ENCODE peak calls at places on chromosomes 1 and 21, in nine cellular contexts. H is neural crest cell, D is Caco-2, N is transverse colon, E is mammary epithelial cell, U is lower lobe of right lung, J is psoas muscle, I is cardiac fibroblast, W is GM13977. Z is an unnamed sample.

GRCh38 chr1:28971980-28972771 is 57.8 kb downstream of the EPB41 start:
- DNase-seq in I (peak; percentile 68), D (no peak), W (no peak), H (no peak), U (no peak), E (peak; percentile 79), N (no peak), J (no peak), Z (no peak)

GRCh38 chr1:117179471-117179870 is 31.3 kb downstream of the VTCN1 start:
- DNase-seq in J (no peak), H (no peak), W (no peak), N (no peak), E (peak; percentile 22), U (no peak), I (no peak), D (no peak), Z (no peak)

GRCh38 chr21:41561701-41562100 is 53.7 kb upstream of the TMPRSS2 start:
- DNase-seq in D (no peak), I (no peak), J (no peak), W (no peak), H (no peak), U (no peak), N (no peak), E (no peak), Z (no peak)

GRCh38 chr1:239707615-239708014 is 321.2 kb downstream of the CHRM3 start:
- DNase-seq in E (no peak), I (no peak), N (no peak), H (no peak), D (no peak), W (no peak), J (no peak), U (no peak), Z (no peak)

GRCh38 chr1:42427240-42427639 is 28.6 kb downstream of the ZMYND12 start:
- DNase-seq in N (no peak), U (no peak), H (no peak), W (no peak), J (no peak), E (no peak), I (peak; percentile 21), D (no peak), Z (no peak)

GRCh38 chr1:23577056-23577985 is 18.0 kb upstream of the ID3 start:
- DNase-seq in D (peak; percentile 52), U (no peak), H (no peak), I (peak; percentile 91), E (peak; percentile 69), N (no peak), J (no peak), W (peak; percentile 75), Z (peak; percentile 72)

GRCh38 chr1:98035587-98035986 is 114.8 kb upstream of the DPYD start:
- DNase-seq in I (peak; percentile 61), W (no peak), H (no peak), E (peak; percentile 38), D (no peak), N (no peak), J (no peak), U (no peak), Z (no peak)

GRCh38 chr1:53619811-53620619 is 118.9 kb downstream of the GLIS1 start:
- DNase-seq in H (no peak), W (no peak), D (no peak), N (peak; percentile 6), E (no peak), J (no peak), U (no peak), I (no peak), Z (no peak)

GRCh38 chr1:111141803-111142202 is 1.8 kb downstream of the CEPT1 start:
- DNase-seq in N (no peak), H (no peak), D (no peak), U (no peak), W (no peak), J (no peak), E (peak; percentile 60), I (no peak), Z (no peak)

GRCh38 chr1:167369933-167370332 is 148.4 kb downstream of the CD247 start:
- DNase-seq in H (no peak), N (no peak), E (peak; percentile 2), D (no peak), I (no peak), U (no peak), W (no peak), J (no peak), Z (no peak)

GRCh38 chr1:53573522-53573921 is 114.3 kb downstream of the DMRTB1 start:
- DNase-seq in N (peak; percentile 3), U (no peak), I (no peak), H (no peak), J (no peak), W (no peak), D (no peak), E (no peak), Z (no peak)

GRCh38 chr1:240801445-240801844 is 189.5 kb upstream of the GREM2 start:
- DNase-seq in W (no peak), D (no peak), U (no peak), I (peak; percentile 41), H (no peak), N (no peak), J (no peak), E (no peak), Z (no peak)

GRCh38 chr1:41221995-41222991 is 19.8 kb downstream of the SCMH1 start:
- DNase-seq in J (no peak), W (peak; percentile 21), E (peak; percentile 38), U (no peak), D (no peak), I (peak; percentile 46), N (no peak), H (no peak), Z (peak; percentile 25)

GRCh38 chr1:231376101-231376500 is 38.0 kb downstream of the SPRTN start:
- DNase-seq in I (no peak), E (no peak), U (no peak), N (no peak), W (no peak), H (no peak), D (no peak), J (no peak), Z (no peak)
- TF ChIP-seq CTCF in I (no peak), E (no peak), U (no peak), N (no peak), W (no peak), H (no peak), D (no peak), J (no peak), Z (no peak)

GRCh38 chr1:154479764-154480421 is 22.1 kb upstream of the TDRD10 start:
- DNase-seq in D (peak; percentile 86), W (peak; percentile 78), J (no peak), N (peak; percentile 69), I (peak; percentile 92), E (peak; percentile 74), U (no peak), H (peak; percentile 81), Z (peak; percentile 81)

GRCh38 chr1:154485106-154485505 is 16.9 kb upstream of the TDRD10 start:
- DNase-seq in N (no peak), I (peak; percentile 83), E (no peak), U (no peak), W (no peak), D (no peak), J (peak; percentile 34), H (no peak), Z (no peak)

GRCh38 chr1:154485905-154486304 is 16.1 kb upstream of the TDRD10 start:
- DNase-seq in W (no peak), J (no peak), U (no peak), H (no peak), D (no peak), N (no peak), E (no peak), I (peak; percentile 37), Z (no peak)

GRCh38 chr1:154481058-154481457 is 21.0 kb upstream of the TDRD10 start:
- DNase-seq in N (no peak), I (no peak), E (no peak), J (no peak), H (no peak), W (no peak), D (no peak), U (no peak), Z (no peak)

GRCh38 chr1:154483941-154484803 is 17.8 kb upstream of the TDRD10 start:
- DNase-seq in W (no peak), D (peak; percentile 14), U (peak; percentile 77), E (peak; percentile 77), N (no peak), J (no peak), H (no peak), I (peak; percentile 87), Z (no peak)
- TF ChIP-seq CTCF in W (no peak), D (no peak), U (no peak), E (no peak), N (no peak), J (no peak), H (no peak), I (no peak), Z (no peak)

GRCh38 chr1:198553017-198553416 is 12.5 kb upstream of the ATP6V1G3 start:
- DNase-seq in J (no peak), H (no peak), I (no peak), D (no peak), W (no peak), N (no peak), U (no peak), E (no peak), Z (no peak)
- TF ChIP-seq CTCF in J (no peak), H (no peak), I (no peak), D (no peak), W (no peak), N (no peak), U (no peak), E (no peak), Z (no peak)

DNA sequence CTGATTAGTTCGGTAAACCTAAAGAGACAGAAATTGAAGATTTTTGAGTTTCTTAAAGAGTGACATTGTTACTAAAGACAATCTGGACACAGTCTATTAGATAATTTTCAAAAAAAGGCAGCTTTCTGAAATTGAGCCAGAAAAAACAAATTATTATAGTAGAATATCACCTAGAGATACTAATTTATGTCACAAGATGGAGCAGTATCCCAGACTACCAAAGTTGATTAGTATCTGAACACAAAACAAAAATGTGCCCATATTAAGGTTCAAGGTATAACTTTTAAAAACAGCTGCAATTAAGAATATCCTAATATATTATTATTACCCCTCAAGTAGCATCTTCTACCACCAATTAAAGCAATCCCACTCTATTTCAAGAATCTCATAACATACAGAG is 40.5 kb upstream of the SYT2 start:
- DNase-seq in W (no peak), H (no peak), J (no peak), N (no peak), D (no peak), I (no peak), E (no peak), U (no peak), Z (no peak)
- TF ChIP-seq CTCF in W (no peak), H (no peak), J (peak; percentile 18), N (no peak), D (no peak), I (no peak), E (peak; percentile 10), U (no peak), Z (no peak)

GRCh38 chr21:34355570-34355969 is 8.2 kb upstream of the KCNE2 start:
- DNase-seq in I (no peak), E (no peak), U (no peak), N (peak; percentile 1), W (no peak), D (no peak), H (no peak), J (no peak), Z (no peak)
- TF ChIP-seq CTCF in I (no peak), E (no peak), U (no peak), N (no peak), W (no peak), D (no peak), H (no peak), J (no peak), Z (no peak)

Z was measured in GM20000.